ENCODE peak calls at places on chromosomes 13 and 19, in ten cellular contexts. G is astrocyte of the spinal cord, D is HCT116, W is psoas muscle, Y is fibroblast of villous mesenchyme, S is uterus, B is breast epithelium, K is left lung, J is colonic mucosa, E is mucosa of descending colon. V is an unnamed sample.

GRCh38 chr19:13984875-13985741 is 21.0 kb downstream of the RFX1 start:
- DNase-seq in E (no peak), D (no peak), Y (peak), J (no peak), B (no peak), W (no peak), G (no peak), S (no peak), K (peak), V (no peak)

GRCh38 chr19:50349277-50350057 is 16.0 kb downstream of the NAPSA start:
- DNase-seq in J (no peak), S (no peak), E (no peak), B (no peak), Y (no peak), K (peak), W (no peak), G (no peak), D (no peak), V (no peak)

GRCh38 chr13:51955281-51955771 is 55.9 kb downstream of the ATP7B start:
- DNase-seq in J (peak), S (no peak), K (no peak), E (peak), W (no peak), Y (no peak), G (peak), B (no peak), D (no peak), V (no peak)

GRCh38 chr19:37905936-37906867 is at the start of gene WDR87:
- DNase-seq in G (peak), W (peak), S (peak), K (peak), E (peak), B (no peak), D (no peak), Y (no peak), J (peak), V (no peak)

GRCh38 chr13:34762312-34762711 is 179.8 kb upstream of the NBEA start:
- DNase-seq in G (no peak), K (no peak), Y (peak), S (no peak), B (no peak), D (no peak), E (no peak), J (no peak), W (no peak), V (no peak)

GRCh38 chr13:40508112-40508511 is 158.3 kb downstream of the FOXO1 start:
- DNase-seq in E (no peak), S (peak), B (no peak), J (no peak), Y (peak), W (no peak), K (no peak), G (peak), D (no peak), V (peak)

GRCh38 chr13:47904891-47905290 is 96.2 kb downstream of the SUCLA2 start:
- DNase-seq in E (no peak), D (no peak), B (no peak), K (no peak), J (no peak), Y (no peak), W (no peak), S (no peak), G (no peak), V (no peak)

GRCh38 chr13:48545608-48546007 is 12.7 kb upstream of the RCBTB2 start:
- DNase-seq in J (no peak), D (no peak), G (no peak), B (no peak), K (no peak), W (no peak), Y (no peak), S (no peak), E (no peak), V (no peak)

GRCh38 chr13:79227418-79227817 is 178.6 kb downstream of the RBM26 start:
- DNase-seq in J (no peak), G (no peak), K (no peak), W (no peak), D (no peak), Y (no peak), B (no peak), S (no peak), E (no peak), V (no peak)

GRCh38 chr13:73065665-73066350 is 7.0 kb downstream of the KLF5 start:
- DNase-seq in G (no peak), B (peak), S (no peak), J (peak), K (no peak), Y (no peak), W (no peak), D (no peak), E (no peak), V (no peak)

GRCh38 chr13:53683146-53683545 is 654.5 kb downstream of the OLFM4 start:
- DNase-seq in E (no peak), D (no peak), G (no peak), J (no peak), W (no peak), B (no peak), S (no peak), Y (no peak), K (no peak), V (no peak)

GRCh38 chr13:99473515-99473914 is 27.8 kb upstream of the TM9SF2 start:
- DNase-seq in B (no peak), G (no peak), Y (no peak), J (no peak), D (no peak), K (no peak), E (no peak), W (no peak), S (no peak), V (no peak)

GRCh38 chr19:50333737-50334617 is 4.8 kb upstream of the KCNC3 start:
- DNase-seq in W (peak), E (peak), S (peak), J (peak), B (peak), Y (no peak), D (no peak), G (no peak), K (peak), V (no peak)

GRCh38 chr13:107117327-107118012 is 549.5 kb upstream of the ARGLU1 start:
- DNase-seq in G (no peak), E (no peak), B (no peak), K (no peak), D (no peak), J (no peak), S (no peak), W (no peak), Y (no peak), V (no peak)

GRCh38 chr13:93660664-93661063 is 434.1 kb downstream of the GPC6 start:
- DNase-seq in S (no peak), K (no peak), G (no peak), E (no peak), D (no peak), W (no peak), B (no peak), Y (no peak), J (no peak), V (no peak)

GRCh38 chr19:35856546-35857149 is at the start of gene KIRREL2:
- DNase-seq in B (no peak), J (no peak), K (no peak), S (no peak), D (no peak), G (no peak), W (no peak), Y (no peak), E (no peak), V (no peak)

GRCh38 chr19:35859414-35859813 is 2.7 kb downstream of the KIRREL2 start:
- DNase-seq in B (no peak), G (no peak), J (no peak), K (no peak), E (no peak), S (no peak), D (no peak), W (no peak), Y (no peak), V (no peak)

GRCh38 chr19:35853038-35853756 is 893 bp upstream of the NPHS1 start:
- DNase-seq in D (no peak), Y (no peak), B (no peak), J (no peak), S (no peak), W (no peak), G (no peak), E (no peak), K (no peak), V (no peak)

GRCh38 chr19:35858311-35858710 is 1.6 kb downstream of the KIRREL2 start:
- DNase-seq in J (no peak), S (no peak), B (no peak), E (no peak), Y (no peak), D (no peak), W (no peak), G (no peak), K (no peak), V (no peak)

GRCh38 chr19:35856001-35856400 is 710 bp upstream of the KIRREL2 start:
- DNase-seq in Y (no peak), J (no peak), W (no peak), B (no peak), E (no peak), D (no peak), G (no peak), S (no peak), K (no peak), V (no peak)
- H3K4me3 ChIP-seq in Y (no peak), J (no peak), W (peak), B (peak), E (no peak), D (no peak), G (no peak), S (no peak), K (peak), V (no peak)

GRCh38 chr13:68234278-68234677 is 1004.1 kb upstream of the PCDH9 start:
- DNase-seq in S (no peak), W (no peak), E (no peak), J (no peak), D (no peak), K (no peak), Y (no peak), G (peak), B (no peak), V (peak)
- TF ChIP-seq CTCF in S (no peak), W (no peak), E (no peak), J (no peak), D (no peak), K (no peak), Y (no peak), G (peak), B (no peak), V (no peak)

GRCh38 chr19:23762548-23762883 is 3.8 kb upstream of the ZNF681 start:
- DNase-seq in D (no peak), W (no peak), K (no peak), Y (no peak), E (no peak), G (no peak), B (no peak), S (no peak), J (no peak), V (no peak)
- H3K4me3 ChIP-seq in D (no peak), W (peak), K (peak), Y (peak), E (peak), G (peak), B (peak), S (peak), J (peak), V (peak)

GRCh38 chr13:22275393-22275792 is 604.5 kb downstream of the FGF9 start:
- DNase-seq in E (no peak), Y (no peak), S (no peak), W (no peak), J (no peak), D (no peak), K (no peak), G (no peak), B (no peak), V (no peak)
- TF ChIP-seq CTCF in E (no peak), Y (no peak), S (no peak), W (no peak), J (no peak), D (no peak), K (no peak), G (no peak), B (no peak), V (no peak)

GRCh38 chr19:35753634-35754364 is 3.0 kb downstream of the HSPB6 start:
- DNase-seq in K (no peak), W (no peak), E (no peak), B (no peak), J (no peak), S (no peak), G (no peak), D (no peak), Y (no peak), V (no peak)
- H3K4me3 ChIP-seq in K (no peak), W (no peak), E (no peak), B (no peak), J (no peak), S (no peak), G (no peak), D (no peak), Y (no peak), V (no peak)

GRCh38 chr19:39415111-39416046 is 2.9 kb downstream of the PLEKHG2 start:
- DNase-seq in E (no peak), Y (no peak), K (no peak), B (no peak), G (no peak), W (no peak), D (no peak), J (peak), S (peak), V (no peak)
- TF ChIP-seq CTCF in E (no peak), Y (no peak), K (no peak), B (no peak), G (no peak), W (no peak), D (no peak), J (no peak), S (no peak), V (no peak)

DNA sequence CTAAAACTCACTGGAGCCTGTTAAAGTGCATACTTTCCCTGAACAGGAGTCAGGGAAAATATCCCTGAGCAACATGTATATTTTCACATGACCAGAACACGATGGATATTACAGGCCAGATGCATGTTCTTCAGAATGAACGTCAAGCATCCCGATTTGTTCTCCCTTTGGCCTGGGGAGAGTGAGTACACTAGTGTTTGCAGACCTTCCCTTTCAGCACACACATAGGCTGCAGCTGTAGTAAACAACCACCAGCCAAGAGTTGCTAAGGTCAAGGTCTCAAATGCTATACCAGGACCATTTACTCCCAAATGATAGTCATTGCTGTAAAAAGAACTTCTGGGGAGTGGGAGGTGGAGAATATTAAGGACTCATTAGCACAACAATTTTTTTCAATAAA is 3.0 kb downstream of the KLF12 start:
- DNase-seq in E (no peak), D (no peak), W (no peak), G (no peak), B (no peak), J (no peak), K (no peak), Y (no peak), S (no peak), V (no peak)
- H3K4me3 ChIP-seq in E (no peak), D (no peak), W (peak), G (no peak), B (no peak), J (no peak), K (no peak), Y (no peak), S (no peak), V (no peak)

GRCh38 chr19:51407631-51408131 is 9.8 kb downstream of the SIGLEC10 start:
- DNase-seq in J (no peak), W (no peak), S (no peak), D (peak), Y (peak), B (no peak), E (no peak), G (no peak), K (no peak), V (peak)
- TF ChIP-seq CTCF in J (peak), W (peak), S (peak), D (peak), Y (peak), B (no peak), E (peak), G (peak), K (no peak), V (peak)

DNA sequence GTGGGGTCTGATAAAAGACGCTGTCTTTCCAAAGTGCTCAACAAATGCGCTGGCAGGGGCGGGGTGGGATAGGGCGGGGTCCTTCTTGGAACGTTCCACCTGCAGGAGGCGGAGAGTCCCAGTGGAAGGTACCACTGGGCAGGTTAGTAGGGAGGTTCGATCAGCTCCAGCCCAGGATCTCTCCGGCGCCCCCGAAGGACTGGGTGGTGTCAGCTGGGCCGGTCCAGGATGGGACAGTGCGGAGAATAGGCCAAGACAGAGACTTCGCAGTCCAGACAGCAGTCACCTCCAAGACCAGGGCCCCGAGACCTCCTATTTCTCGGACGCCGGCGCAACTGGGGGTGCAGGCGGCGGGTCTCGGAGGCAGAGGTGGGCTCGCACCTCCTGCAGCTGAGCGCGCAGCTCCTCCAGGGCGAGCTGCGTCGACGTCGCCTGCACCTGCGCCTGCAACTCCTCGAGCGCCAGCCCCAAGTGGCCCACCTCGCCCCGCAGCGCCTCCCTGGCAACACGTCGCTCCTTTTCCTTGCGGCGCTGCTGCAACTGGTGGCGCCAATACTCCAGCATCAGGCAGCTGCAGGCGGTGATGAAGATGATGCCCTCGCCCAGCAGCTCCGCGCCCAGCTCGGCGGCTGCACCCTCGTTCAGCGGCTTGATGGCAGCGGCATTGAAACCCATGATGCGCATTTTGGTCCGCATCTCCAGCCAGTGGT is 21.6 kb downstream of the VASP start:
- DNase-seq in S (no peak), J (peak), W (no peak), D (no peak), B (peak), K (no peak), Y (no peak), G (peak), E (peak), V (peak)
- H3K4me3 ChIP-seq in S (no peak), J (peak), W (peak), D (no peak), B (peak), K (peak), Y (no peak), G (peak), E (peak), V (no peak)